ENCODE peak calls at places on chromosomes 2 and 18, in five cellular contexts. U is astrocyte of the cerebellum, Z is NCI-H82, T is WTC11, D is thoracic aorta. L is an unnamed sample.

GRCh38 chr18:76546282-76546572 is 51.2 kb upstream of the ZNF516 start:
- DNase-seq in Z (peak; percentile 49), D (no peak), U (no peak), T (no peak), L (no peak)

GRCh38 chr2:122072666-122073065 is 317.2 kb downstream of the TSN start:
- DNase-seq in U (peak; percentile 8), Z (no peak), T (no peak), D (no peak), L (no peak)

GRCh38 chr2:235608200-235608591 is 114.4 kb downstream of the AGAP1 start:
- DNase-seq in D (no peak), Z (no peak), U (no peak), T (no peak), L (no peak)

GRCh38 chr2:126449677-126450076 is 206.3 kb upstream of the GYPC start:
- DNase-seq in T (no peak), Z (no peak), D (no peak), U (no peak), L (no peak)

GRCh38 chr2:240421396-240421795 is 14.1 kb upstream of the GPC1 start:
- DNase-seq in U (no peak), T (no peak), D (no peak), Z (no peak), L (no peak)

GRCh38 chr18:2906522-2907458 is 60.0 kb downstream of the EMILIN2 start:
- DNase-seq in T (peak; percentile 54), D (no peak), Z (peak; percentile 56), U (no peak), L (no peak)

GRCh38 chr18:2050016-2050415 is 521.3 kb downstream of the METTL4 start:
- DNase-seq in Z (no peak), U (peak; percentile 27), D (no peak), T (no peak), L (no peak)

GRCh38 chr18:2826581-2826980 is 20.2 kb upstream of the EMILIN2 start:
- DNase-seq in T (no peak), U (no peak), D (no peak), Z (no peak), L (no peak)

GRCh38 chr18:73840319-73841065 is 307.1 kb downstream of the FBXO15 start:
- DNase-seq in T (no peak), D (no peak), Z (no peak), U (no peak), L (no peak)

GRCh38 chr18:23650963-23651927 is 11.5 kb downstream of the ANKRD29 start:
- DNase-seq in Z (no peak), U (peak; percentile 66), T (no peak), D (no peak), L (no peak)

GRCh38 chr2:173545364-173545734 is 190.7 kb downstream of the CDCA7 start:
- DNase-seq in D (no peak), Z (no peak), T (no peak), U (no peak), L (no peak)

GRCh38 chr18:66759017-66759416 is 155.1 kb upstream of the CDH19 start:
- DNase-seq in D (no peak), Z (no peak), T (no peak), U (no peak), L (no peak)

GRCh38 chr18:63736856-63737255 is 34.1 kb downstream of the SERPINB11 start:
- DNase-seq in U (no peak), T (no peak), D (no peak), Z (no peak), L (no peak)

GRCh38 chr18:6951336-6952090 is 166.1 kb downstream of the LAMA1 start:
- DNase-seq in Z (no peak), U (no peak), T (no peak), D (no peak), L (no peak)

GRCh38 chr18:34248727-34249126 is 24.0 kb upstream of the NOL4 start:
- DNase-seq in U (no peak), D (no peak), Z (no peak), T (no peak), L (no peak)

L was measured in GOT3.